ENCODE peak calls at places on chromosomes 12 and 14, in ten cellular contexts. O is endothelial cell; I is GM12865; G is AG09309; C is tibial nerve; W is transverse colon; B is AG04449; U is brain microvascular endothelial cell; T is epithelial cell of esophagus; J is CD4-positive, alpha-beta T cell. Y is an unnamed sample.
A peak's percentile ranks its signal among the peaks of the same experiment; 100 is the strongest.

GRCh38 chr12:108826115-108826806 is 31.1 kb downstream of the SSH1 start:
- DNase-seq in C (no peak), I (no peak), B (peak; percentile 91), U (peak; percentile 96), G (peak; percentile 95), W (peak; percentile 32), O (peak; percentile 39), T (no peak), J (no peak), Y (no peak)

GRCh38 chr14:105742531-105742848 is 216.1 kb downstream of the TMEM121 start:
- DNase-seq in U (no peak), W (no peak), I (peak; percentile 33), C (no peak), T (no peak), O (no peak), J (no peak), G (no peak), B (no peak), Y (no peak)

GRCh38 chr12:48296586-48297396 is 53.9 kb downstream of the ZNF641 start:
- DNase-seq in U (peak; percentile 75), C (peak; percentile 21), I (peak; percentile 43), J (peak; percentile 39), B (no peak), G (peak; percentile 3), O (peak; percentile 56), W (peak; percentile 81), T (peak; percentile 92), Y (peak; percentile 70)

GRCh38 chr14:101230161-101230850 is 326.8 kb upstream of the RTL1 start:
- DNase-seq in U (no peak), O (no peak), I (no peak), W (no peak), C (no peak), J (no peak), T (no peak), G (no peak), B (no peak), Y (no peak)

GRCh38 chr14:100534528-100535286 is 52.5 kb downstream of the BEGAIN start:
- DNase-seq in J (no peak), B (no peak), U (no peak), I (no peak), G (no peak), C (peak; percentile 9), O (no peak), T (no peak), W (peak; percentile 6), Y (no peak)

GRCh38 chr12:94151577-94151976 is 3.2 kb downstream of the PLXNC1 start:
- DNase-seq in O (no peak), J (no peak), B (no peak), U (no peak), C (no peak), T (no peak), I (no peak), G (no peak), W (peak; percentile 59), Y (no peak)

GRCh38 chr14:49463146-49463545 is 123.0 kb downstream of the RPS29 start:
- DNase-seq in T (no peak), I (no peak), G (no peak), B (no peak), U (no peak), C (no peak), J (no peak), O (no peak), W (no peak), Y (no peak)

GRCh38 chr14:62759796-62760195 is 285.5 kb downstream of the KCNH5 start:
- DNase-seq in G (no peak), O (no peak), W (no peak), J (no peak), I (no peak), T (peak; percentile 18), C (no peak), B (no peak), U (no peak), Y (no peak)

GRCh38 chr12:107468976-107469375 is 216.6 kb upstream of the PWP1 start:
- DNase-seq in W (no peak), O (no peak), I (peak; percentile 5), C (no peak), B (no peak), G (no peak), U (no peak), T (no peak), J (no peak), Y (no peak)

GRCh38 chr12:46268349-46268616 is 560 bp downstream of the SLC38A1 start:
- DNase-seq in W (no peak), J (peak; percentile 22), I (no peak), U (peak; percentile 6), B (no peak), T (peak; percentile 51), C (no peak), O (no peak), G (no peak), Y (no peak)

GRCh38 chr14:104149617-104150141 is 11.3 kb downstream of the KIF26A start:
- DNase-seq in B (no peak), T (no peak), C (no peak), I (no peak), G (no peak), O (peak; percentile 55), W (no peak), J (no peak), U (no peak), Y (no peak)

GRCh38 chr12:47222960-47223847 is 143.4 kb upstream of the AMIGO2 start:
- DNase-seq in U (no peak), G (no peak), J (no peak), O (peak; percentile 26), C (no peak), B (no peak), T (no peak), W (no peak), I (no peak), Y (no peak)

GRCh38 chr14:45359766-45360165 is 106.8 kb upstream of the MIS18BP1 start:
- DNase-seq in C (no peak), J (no peak), U (no peak), I (no peak), B (no peak), G (no peak), W (no peak), T (peak; percentile 57), O (no peak), Y (peak; percentile 8)

GRCh38 chr14:104355101-104355691 is 216.8 kb downstream of the KIF26A start:
- DNase-seq in U (no peak), T (no peak), I (no peak), J (no peak), O (no peak), B (no peak), C (no peak), W (no peak), G (no peak), Y (no peak)

GRCh38 chr12:50214018-50214417 is 46.8 kb upstream of the CERS5 start:
- DNase-seq in G (no peak), W (no peak), T (no peak), C (no peak), U (no peak), B (no peak), O (no peak), I (no peak), J (no peak), Y (no peak)

GRCh38 chr12:50215033-50215432 is 47.9 kb upstream of the CERS5 start:
- DNase-seq in B (no peak), G (no peak), I (no peak), O (no peak), U (no peak), C (no peak), J (no peak), W (no peak), T (peak; percentile 36), Y (peak; percentile 87)

GRCh38 chr12:50212071-50212467 is 44.9 kb upstream of the CERS5 start:
- DNase-seq in O (no peak), W (no peak), U (no peak), J (no peak), C (no peak), B (no peak), G (no peak), I (no peak), T (no peak), Y (no peak)

GRCh38 chr12:50213439-50213838 is 46.3 kb upstream of the CERS5 start:
- DNase-seq in O (no peak), T (no peak), I (no peak), J (no peak), B (no peak), C (no peak), U (no peak), G (no peak), W (no peak), Y (peak; percentile 58)

DNA sequence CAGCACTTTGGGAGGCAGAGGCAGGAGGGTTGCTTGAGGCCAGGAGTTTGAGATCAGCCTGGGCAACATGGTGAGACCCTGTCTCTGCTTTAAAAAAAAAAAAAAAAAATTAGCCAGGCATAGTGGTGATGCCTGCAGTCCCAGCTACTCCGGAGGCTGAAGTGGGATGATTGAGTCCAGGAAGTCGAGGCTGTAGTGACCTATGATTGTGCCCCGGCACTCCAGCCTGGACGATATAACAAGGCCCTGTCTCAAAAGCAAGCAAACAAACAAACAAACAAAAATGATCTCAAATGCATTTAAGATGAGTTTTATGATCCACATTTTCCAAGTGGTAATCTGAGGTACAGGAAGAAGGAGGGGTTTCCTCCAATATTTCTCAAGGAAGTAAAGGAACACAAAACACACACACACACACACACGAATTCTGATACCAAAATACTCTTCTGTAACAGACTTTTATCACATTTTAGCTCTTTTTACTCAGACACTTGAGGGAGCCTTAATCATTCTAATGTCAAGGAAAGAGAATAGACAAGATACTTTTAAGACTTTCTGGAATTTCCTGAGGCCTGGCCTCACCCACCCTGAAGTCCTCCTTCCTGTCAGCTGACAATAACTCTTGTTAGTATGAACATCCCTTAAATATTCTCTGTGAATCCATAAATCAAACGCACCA is 44.4 kb upstream of the CERS5 start:
- DNase-seq in B (no peak), C (no peak), O (no peak), W (no peak), U (no peak), T (no peak), J (no peak), I (no peak), G (no peak), Y (peak; percentile 35)
- TF ChIP-seq CTCF in B (no peak), C (no peak), O (no peak), W (no peak), U (no peak), T (no peak), J (no peak), I (no peak), G (no peak), Y (no peak)

GRCh38 chr12:121334513-121335343 is 17.5 kb downstream of the ANAPC5 start:
- DNase-seq in T (peak; percentile 79), I (peak; percentile 72), G (peak; percentile 47), C (no peak), B (peak; percentile 36), J (no peak), O (peak; percentile 22), W (no peak), U (peak; percentile 47), Y (peak; percentile 83)
- TF ChIP-seq CTCF in T (peak; percentile 89), I (peak; percentile 81), G (peak; percentile 84), C (peak; percentile 75), B (peak; percentile 73), J (peak; percentile 95), O (peak; percentile 87), W (peak; percentile 81), U (peak; percentile 79), Y (peak; percentile 93)

GRCh38 chr12:24595652-24596235 is 353.2 kb downstream of the BCAT1 start:
- DNase-seq in W (no peak), C (no peak), T (no peak), U (peak; percentile 24), G (no peak), I (no peak), O (peak; percentile 25), B (no peak), J (no peak), Y (no peak)
- TF ChIP-seq CTCF in W (no peak), C (peak; percentile 26), T (peak; percentile 53), U (peak; percentile 66), G (peak; percentile 24), I (peak; percentile 10), O (peak; percentile 79), B (peak; percentile 16), J (no peak), Y (peak; percentile 31)

GRCh38 chr14:58641509-58641908 is 3.7 kb downstream of the DACT1 start:
- DNase-seq in B (no peak), T (peak; percentile 17), G (no peak), C (no peak), J (no peak), W (no peak), U (no peak), O (no peak), I (no peak), Y (peak; percentile 45)
- TF ChIP-seq CTCF in B (no peak), T (peak; percentile 31), G (peak; percentile 18), C (no peak), J (no peak), W (no peak), U (peak; percentile 52), O (peak; percentile 26), I (peak; percentile 3), Y (peak; percentile 84)

Y was measured in PC-3.